ENCODE peak calls at places on chromosomes 16 and 17, in four cellular contexts. A is tibial nerve, V is Caco-2, O is AG09309. L is an unnamed sample.

GRCh38 chr16:17828012-17828411 is 357.3 kb upstream of the XYLT1 start:
- DNase-seq in V (no peak), A (no peak), O (peak; percentile 87), L (no peak)

GRCh38 chr17:77527836-77528505 is 387.2 kb downstream of the SEC14L1 start:
- DNase-seq in A (no peak), V (no peak), O (no peak), L (no peak)

GRCh38 chr16:88451586-88452484 is 1.2 kb upstream of the ZFPM1 start:
- DNase-seq in O (no peak), V (no peak), A (no peak), L (no peak)

GRCh38 chr16:4053663-4054479 is 62.4 kb downstream of the ADCY9 start:
- DNase-seq in O (peak; percentile 90), A (peak; percentile 65), V (no peak), L (peak; percentile 86)

GRCh38 chr16:81004646-81005353 is 1.9 kb downstream of the CMC2 start:
- DNase-seq in O (peak; percentile 21), V (peak; percentile 61), A (no peak), L (no peak)

GRCh38 chr17:72719206-72719581 is 373.3 kb downstream of the SLC39A11 start:
- DNase-seq in O (no peak), V (no peak), A (no peak), L (no peak)

GRCh38 chr17:55198690-55199370 is 65.9 kb upstream of the HLF start:
- DNase-seq in V (no peak), A (no peak), O (no peak), L (no peak)

GRCh38 chr16:72819345-72819744 is 228.6 kb downstream of the ZFHX3 start:
- DNase-seq in O (peak; percentile 48), V (no peak), A (no peak), L (no peak)

GRCh38 chr17:4899341-4900230 is at the start of gene C17orf107:
- DNase-seq in A (peak; percentile 59), O (no peak), V (no peak), L (peak; percentile 94)

GRCh38 chr17:71461504-71462197 is 659.2 kb upstream of the SOX9 start:
- DNase-seq in V (no peak), A (no peak), O (no peak), L (no peak)

GRCh38 chr16:24497405-24497804 is 42.0 kb upstream of the RBBP6 start:
- DNase-seq in O (peak; percentile 3), V (no peak), A (no peak), L (no peak)

GRCh38 chr16:8905168-8905762 is 23.1 kb downstream of the LITAFD start:
- DNase-seq in O (no peak), V (peak; percentile 42), A (no peak), L (no peak)

GRCh38 chr16:72983241-72983640 is 64.7 kb downstream of the ZFHX3 start:
- DNase-seq in O (no peak), A (no peak), V (no peak), L (no peak)

GRCh38 chr17:55689672-55690071 is 33.0 kb downstream of the TMEM100 start:
- DNase-seq in V (no peak), A (no peak), O (no peak), L (no peak)

GRCh38 chr16:1964046-1964505 is 550 bp downstream of the RPS2 start:
- DNase-seq in A (no peak), V (peak; percentile 54), O (no peak), L (no peak)

GRCh38 chr17:34798581-34798980 is 162.7 kb downstream of the CCT6B start:
- DNase-seq in A (no peak), O (no peak), V (no peak), L (no peak)

GRCh38 chr16:75138636-75139035 is 9.7 kb upstream of the ZFP1 start:
- DNase-seq in V (no peak), A (no peak), O (no peak), L (no peak)

GRCh38 chr17:38867179-38867994 is 2.5 kb upstream of the LASP1 start:
- DNase-seq in O (no peak), V (peak; percentile 84), A (no peak), L (no peak)

GRCh38 chr17:66165537-66166123 is 26.3 kb downstream of the CEP112 start:
- DNase-seq in A (no peak), V (peak; percentile 55), O (peak; percentile 35), L (no peak)

GRCh38 chr16:15523092-15523541 is 88.7 kb downstream of the BMERB1 start:
- DNase-seq in V (peak; percentile 11), O (no peak), A (no peak), L (no peak)

GRCh38 chr17:34474706-34475105 is 104.7 kb upstream of the TMEM132E start:
- DNase-seq in A (no peak), V (no peak), O (no peak), L (no peak)

GRCh38 chr16:1890024-1890700 is 18.2 kb upstream of the MEIOB start:
- DNase-seq in O (no peak), A (no peak), V (no peak), L (no peak)

GRCh38 chr16:76676356-76676755 is 399.2 kb downstream of the CNTNAP4 start:
- DNase-seq in A (no peak), V (peak; percentile 54), O (no peak), L (peak; percentile 59)

GRCh38 chr16:31876955-31877828 is 3.6 kb downstream of the ZNF267 start:
- DNase-seq in O (peak; percentile 53), A (no peak), V (peak; percentile 49), L (no peak)

GRCh38 chr17:6110088-6110487 is 39.9 kb downstream of the WSCD1 start:
- DNase-seq in O (no peak), A (no peak), V (no peak), L (no peak)

GRCh38 chr16:17520567-17520966 is 49.8 kb upstream of the XYLT1 start:
- DNase-seq in A (no peak), V (no peak), O (no peak), L (no peak)

GRCh38 chr16:85202051-85202601 is 89.9 kb upstream of the CIBAR2 start:
- DNase-seq in V (no peak), O (no peak), A (no peak), L (no peak)

GRCh38 chr17:72387487-72387886 is 266.7 kb downstream of the SOX9 start:
- DNase-seq in A (no peak), O (peak; percentile 83), V (no peak), L (no peak)

GRCh38 chr17:51427259-51428255 is 167.2 kb downstream of the UTP18 start:
- DNase-seq in V (no peak), O (no peak), A (no peak), L (no peak)

GRCh38 chr17:64630309-64631223 is 31.5 kb downstream of the SMURF2 start:
- DNase-seq in O (no peak), A (no peak), V (no peak), L (no peak)

GRCh38 chr16:29641561-29641960 is 21.5 kb upstream of the SPN start:
- DNase-seq in V (no peak), A (no peak), O (no peak), L (no peak)

GRCh38 chr16:31880322-31880979 is 6.8 kb downstream of the ZNF267 start:
- DNase-seq in A (no peak), V (no peak), O (no peak), L (no peak)

GRCh38 chr17:73005360-73005759 is 87.1 kb downstream of the SLC39A11 start:
- DNase-seq in A (no peak), O (no peak), V (no peak), L (no peak)

GRCh38 chr17:79835953-79836951 is 3.0 kb downstream of the CBX4 start:
- DNase-seq in A (no peak), V (peak; percentile 59), O (no peak), L (peak; percentile 83)

GRCh38 chr17:27340990-27341595 is 47.2 kb downstream of the WSB1 start:
- DNase-seq in A (no peak), O (no peak), V (no peak), L (no peak)

GRCh38 chr16:47574091-47575054 is 113.2 kb downstream of the PHKB start:
- DNase-seq in O (no peak), V (no peak), A (no peak), L (no peak)

GRCh38 chr16:28259091-28259780 is 33.1 kb upstream of the SBK1 start:
- DNase-seq in A (no peak), O (no peak), V (no peak), L (no peak)
- H3K4me3 ChIP-seq in A (no peak overlapping the region), O (no peak overlapping the region), V (no peak overlapping the region), L (peak overlapping the region; percentile 50)

GRCh38 chr17:61208301-61209098 is 191.1 kb upstream of the TBX2 start:
- DNase-seq in O (no peak), A (no peak), V (no peak), L (no peak)

GRCh38 chr17:61205931-61206330 is 193.7 kb upstream of the TBX2 start:
- DNase-seq in V (no peak), A (no peak), O (no peak), L (no peak)

GRCh38 chr17:61205406-61205805 is 194.2 kb upstream of the TBX2 start:
- DNase-seq in O (no peak), V (no peak), A (no peak), L (no peak)

GRCh38 chr17:61209099-61209439 is 190.6 kb upstream of the TBX2 start:
- DNase-seq in O (no peak), A (no peak), V (no peak), L (no peak)

DNA sequence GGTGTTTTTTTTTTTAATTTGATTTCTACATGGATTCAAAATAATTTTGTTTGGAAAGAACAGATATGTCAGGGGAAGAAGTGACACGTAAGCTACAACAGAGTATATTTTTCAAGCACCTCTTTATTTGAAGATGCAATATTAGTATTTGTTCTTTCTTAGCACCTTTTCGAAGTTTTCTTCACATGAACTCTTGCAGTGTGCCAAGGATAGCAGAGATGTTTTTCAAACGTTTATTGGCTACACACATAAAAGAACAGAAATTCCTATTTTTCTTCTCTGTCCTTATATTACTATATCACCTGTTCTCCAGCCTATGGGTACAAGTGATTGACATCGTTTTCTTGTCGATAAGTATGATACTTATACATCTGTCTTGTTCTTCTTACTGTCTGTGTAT is 192.7 kb upstream of the TBX2 start:
- DNase-seq in V (no peak), O (no peak), A (no peak), L (no peak)
- H3K4me3 ChIP-seq in V (no peak overlapping the region), O (no peak overlapping the region), A (no peak overlapping the region), L (no peak overlapping the region)

GRCh38 chr17:37708008-37708615 is 36.7 kb downstream of the HNF1B start:
- DNase-seq in V (peak; percentile 76), O (no peak), A (no peak), L (no peak)
- H3K4me3 ChIP-seq in V (peak overlapping the region; percentile 21), O (no peak overlapping the region), A (no peak overlapping the region), L (no peak overlapping the region)

DNA sequence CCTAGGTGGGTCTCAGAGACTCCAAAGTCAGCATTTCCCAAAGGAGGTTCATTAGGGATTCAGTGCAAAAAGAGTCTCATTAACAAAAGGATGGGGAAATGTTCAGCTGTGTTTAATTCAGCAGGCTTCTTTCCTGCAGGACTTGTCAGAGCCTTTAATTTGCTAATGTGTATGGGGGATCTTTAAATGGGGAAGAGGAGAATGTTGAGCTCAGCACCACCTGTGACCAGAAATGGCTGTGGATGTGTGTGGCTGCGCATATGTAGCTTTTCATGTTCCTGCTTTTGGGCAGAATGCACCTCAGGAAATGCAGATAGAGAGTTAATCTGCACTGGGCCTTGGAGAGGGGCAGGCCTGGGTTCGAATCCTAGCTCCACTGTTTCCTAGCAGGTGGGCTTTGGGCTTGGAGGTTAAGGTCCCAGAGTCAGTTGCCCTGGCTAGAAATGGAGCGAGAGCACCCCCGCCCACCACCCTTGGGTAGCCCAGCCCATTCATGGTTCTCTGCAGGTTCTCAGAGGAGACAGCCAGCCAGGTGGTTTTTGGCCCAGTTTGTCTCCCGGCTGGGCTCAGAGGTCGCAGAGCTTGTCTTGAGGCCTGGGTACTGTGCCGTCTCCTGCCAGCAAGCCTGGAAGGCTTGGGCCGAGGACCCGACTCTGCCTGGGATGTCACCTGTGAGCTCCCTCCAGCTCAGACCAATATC is 9.2 kb downstream of the ADCY7 start:
- DNase-seq in A (no peak), V (no peak), O (no peak), L (no peak)
- H3K4me3 ChIP-seq in A (no peak overlapping the region), V (no peak overlapping the region), O (no peak overlapping the region), L (no peak overlapping the region)

L was measured in breast epithelium.